ENCODE peak calls at places on chromosome 6, in six cellular contexts. One of them, this sample, is unnamed.

GRCh38 chr6:45675634-45676033 is 297.9 kb upstream of the SUPT3H start:
- DNase-seq in HepG2: no peak
- DNase-seq in K562: no peak
- DNase-seq in A549: no peak
- DNase-seq in endothelial cell of umbilical vein: no peak
- DNase-seq in H1: no peak
- DNase-seq in this sample: no peak

GRCh38 chr6:32947552-32948465 is 5.1 kb downstream of the HLA-DMA start:
- DNase-seq in K562: peak
- DNase-seq in endothelial cell of umbilical vein: peak
- DNase-seq in H1: peak
- DNase-seq in A549: peak
- DNase-seq in HepG2: peak
- DNase-seq in this sample: peak

GRCh38 chr6:37222125-37222967 is 35.2 kb upstream of the TBC1D22B start:
- DNase-seq in H1: peak
- DNase-seq in HepG2: peak
- DNase-seq in A549: peak
- DNase-seq in K562: peak
- DNase-seq in endothelial cell of umbilical vein: peak
- DNase-seq in this sample: peak

GRCh38 chr6:4553387-4553786 is 222.8 kb upstream of the CDYL start:
- DNase-seq in H1: no peak
- DNase-seq in HepG2: no peak
- DNase-seq in endothelial cell of umbilical vein: no peak
- DNase-seq in A549: no peak
- DNase-seq in K562: no peak
- DNase-seq in this sample: no peak

GRCh38 chr6:163355471-163355991 is 59.0 kb upstream of the QKI start:
- DNase-seq in HepG2: peak
- DNase-seq in endothelial cell of umbilical vein: peak
- DNase-seq in H1: no peak
- DNase-seq in A549: no peak
- DNase-seq in K562: no peak
- DNase-seq in this sample: no peak

GRCh38 chr6:107323133-107323785 is 136.1 kb downstream of the PDSS2 start:
- DNase-seq in K562: no peak
- DNase-seq in HepG2: no peak
- DNase-seq in H1: no peak
- DNase-seq in A549: no peak
- DNase-seq in endothelial cell of umbilical vein: peak
- DNase-seq in this sample: no peak

GRCh38 chr6:24205020-24205492 is 79.0 kb downstream of the NRSN1 start:
- DNase-seq in K562: peak
- DNase-seq in endothelial cell of umbilical vein: peak
- DNase-seq in HepG2: peak
- DNase-seq in H1: no peak
- DNase-seq in A549: peak
- DNase-seq in this sample: no peak

GRCh38 chr6:119138906-119139541 is 60.6 kb upstream of the FAM184A start:
- DNase-seq in A549: no peak
- DNase-seq in H1: no peak
- DNase-seq in endothelial cell of umbilical vein: no peak
- DNase-seq in HepG2: no peak
- DNase-seq in K562: peak
- DNase-seq in this sample: no peak

GRCh38 chr6:28940294-28940858 is 16.6 kb upstream of the TRIM27 start:
- DNase-seq in HepG2: peak
- DNase-seq in K562: peak
- DNase-seq in endothelial cell of umbilical vein: no peak
- DNase-seq in H1: peak
- DNase-seq in A549: peak
- DNase-seq in this sample: peak

GRCh38 chr6:143504369-143504768 is 7.2 kb downstream of the FUCA2 start:
- DNase-seq in A549: no peak
- DNase-seq in H1: no peak
- DNase-seq in endothelial cell of umbilical vein: no peak
- DNase-seq in HepG2: no peak
- DNase-seq in K562: no peak
- DNase-seq in this sample: no peak
- TF ChIP-seq JUN in A549: no peak
- TF ChIP-seq JUN in H1: no peak
- TF ChIP-seq JUN in endothelial cell of umbilical vein: no peak
- TF ChIP-seq JUN in HepG2: no peak
- TF ChIP-seq JUN in K562: no peak
- TF ChIP-seq JUN in this sample: no peak

DNA sequence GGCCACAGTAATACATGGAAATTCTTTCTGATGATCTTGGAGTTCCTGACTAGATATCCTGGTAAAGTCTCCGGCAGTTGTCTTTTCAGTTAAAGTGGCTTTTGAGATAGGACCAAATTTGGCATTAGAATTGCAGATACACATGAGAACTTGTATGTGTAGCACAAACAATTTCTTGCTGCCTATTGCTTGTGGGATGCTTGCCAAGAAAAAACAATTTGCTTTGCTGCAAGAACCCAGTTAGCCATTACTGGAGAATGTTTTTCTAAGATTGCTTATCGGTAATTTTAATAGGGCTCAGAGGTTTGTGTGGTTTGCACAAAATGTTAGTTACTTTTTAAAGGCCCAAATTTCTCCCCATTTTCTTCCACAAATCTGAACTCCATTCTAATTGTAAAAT is 696.7 kb upstream of the CITED2 start:
- DNase-seq in endothelial cell of umbilical vein: peak
- DNase-seq in HepG2: no peak
- DNase-seq in H1: no peak
- DNase-seq in K562: no peak
- DNase-seq in A549: no peak
- DNase-seq in this sample: no peak
- TF ChIP-seq JUN in endothelial cell of umbilical vein: no peak
- TF ChIP-seq JUN in HepG2: no peak
- TF ChIP-seq JUN in H1: no peak
- TF ChIP-seq JUN in K562: no peak
- TF ChIP-seq JUN in A549: no peak
- TF ChIP-seq JUN in this sample: no peak

DNA sequence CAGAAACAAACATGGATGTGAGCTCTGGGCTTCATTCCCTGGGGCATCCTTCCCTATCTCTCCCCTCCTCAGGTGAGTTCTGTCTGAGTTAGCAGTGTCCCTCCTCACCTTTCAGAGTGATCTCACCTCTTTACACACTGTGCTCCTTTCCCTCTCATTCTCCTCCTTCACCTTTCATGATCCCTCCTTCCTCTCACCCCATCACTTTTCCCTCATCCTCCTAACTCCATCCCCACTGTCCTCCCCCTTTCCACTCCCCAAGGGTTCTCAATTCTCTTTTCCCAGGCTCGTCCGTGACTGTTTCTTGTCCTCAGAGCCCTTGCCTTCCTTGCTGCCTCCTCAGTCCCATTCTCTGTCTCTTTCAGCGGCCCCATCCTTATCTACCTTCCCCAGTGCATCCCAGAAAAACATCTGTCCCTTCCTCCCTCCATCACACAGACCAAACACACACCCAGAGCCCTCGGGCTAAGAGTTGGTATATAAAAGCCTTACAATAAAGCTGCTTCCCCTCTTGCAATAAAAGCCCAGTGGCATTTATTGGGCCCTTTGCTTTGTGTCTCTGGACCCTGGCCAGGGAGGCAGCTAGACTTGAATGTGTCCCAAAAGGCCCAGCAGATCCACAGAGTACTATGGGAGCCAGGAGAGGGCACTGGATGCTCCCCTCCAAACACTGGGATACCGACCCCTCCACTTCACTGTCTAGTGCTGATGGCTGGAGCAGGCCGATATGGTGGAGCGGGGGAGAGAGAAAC is 1.9 kb downstream of the RNF39 start:
- DNase-seq in K562: no peak
- DNase-seq in A549: no peak
- DNase-seq in HepG2: no peak
- DNase-seq in endothelial cell of umbilical vein: no peak
- DNase-seq in H1: no peak
- DNase-seq in this sample: no peak
- TF ChIP-seq JUN in K562: no peak
- TF ChIP-seq JUN in A549: no peak
- TF ChIP-seq JUN in HepG2: no peak
- TF ChIP-seq JUN in endothelial cell of umbilical vein: no peak
- TF ChIP-seq JUN in H1: no peak
- TF ChIP-seq JUN in this sample: no peak

GRCh38 chr6:14661188-14661587 is 543.6 kb downstream of the CD83 start:
- DNase-seq in HepG2: no peak
- DNase-seq in endothelial cell of umbilical vein: no peak
- DNase-seq in K562: no peak
- DNase-seq in A549: peak
- DNase-seq in H1: no peak
- DNase-seq in this sample: no peak
- TF ChIP-seq JUN in HepG2: no peak
- TF ChIP-seq JUN in endothelial cell of umbilical vein: no peak
- TF ChIP-seq JUN in K562: no peak
- TF ChIP-seq JUN in A549: no peak
- TF ChIP-seq JUN in H1: no peak
- TF ChIP-seq JUN in this sample: no peak